ENCODE peak calls at places on chromosomes 7 and 10, in six cellular contexts. N is neural progenitor cell, K is GM23338, H is SK-N-SH, W is MM.1S, O is GM23248. C is an unnamed sample. For H3F3A, the result is how much of the 10 kb centered on the place peaks cover.

GRCh38 chr10:72257051-72257892 is 16.5 kb upstream of the DDIT4 start:
- DNase-seq in N (peak), K (no peak), H (no peak), W (peak), O (no peak), C (no peak)

GRCh38 chr7:159138508-159138907 is 6.2 kb downstream of the VIPR2 start:
- DNase-seq in N (no peak), K (no peak), H (no peak), W (no peak), O (no peak), C (no peak)

GRCh38 chr7:91310829-91311460 is 46.7 kb downstream of the FZD1 start:
- DNase-seq in N (peak), K (peak), H (no peak), W (no peak), O (peak), C (peak)

GRCh38 chr10:53573498-53573897 is 800.9 kb upstream of the MBL2 start:
- DNase-seq in N (no peak), K (no peak), H (no peak), W (no peak), O (no peak), C (no peak)

GRCh38 chr10:108327706-108328105 is 1163.2 kb upstream of the SORCS1 start:
- DNase-seq in N (no peak), K (no peak), H (no peak), W (no peak), O (peak), C (peak)

GRCh38 chr10:76649723-76650127 is 987.9 kb downstream of the KCNMA1 start:
- DNase-seq in N (no peak), K (no peak), H (no peak), W (no peak), O (peak), C (peak)

GRCh38 chr10:6194291-6194690 is 8.4 kb upstream of the PFKFB3 start:
- DNase-seq in N (no peak), K (no peak), H (no peak), W (no peak), O (no peak), C (no peak)

GRCh38 chr10:113842171-113842570 is 11.7 kb downstream of the DCLRE1A start:
- DNase-seq in N (no peak), K (no peak), H (no peak), W (no peak), O (no peak), C (no peak)

GRCh38 chr10:20948723-20949327 is 51.7 kb upstream of the NEBL start:
- DNase-seq in N (no peak), K (no peak), H (no peak), W (no peak), O (no peak), C (no peak)

GRCh38 chr7:151999337-152000090 is 26.0 kb upstream of the GALNT11 start:
- DNase-seq in N (no peak), K (no peak), H (no peak), W (no peak), O (peak), C (no peak)

GRCh38 chr10:122861724-122862161 is 16.1 kb upstream of the CUZD1 start:
- DNase-seq in N (no peak), K (no peak), H (no peak), W (no peak), O (peak), C (peak)

GRCh38 chr10:62626096-62626495 is 178.4 kb upstream of the ADO start:
- DNase-seq in N (no peak), K (no peak), H (no peak), W (no peak), O (no peak), C (no peak)

GRCh38 chr7:157693521-157694388 is 357.0 kb downstream of the DNAJB6 start:
- DNase-seq in N (peak), K (no peak), H (peak), W (no peak), O (no peak), C (no peak)

GRCh38 chr7:119572132-119572531 is 700.8 kb upstream of the KCND2 start:
- DNase-seq in N (no peak), K (no peak), H (no peak), W (no peak), O (peak), C (no peak)

GRCh38 chr7:26663905-26664673 is 200.3 kb downstream of the SKAP2 start:
- DNase-seq in N (no peak), K (no peak), H (no peak), W (no peak), O (peak), C (no peak)

GRCh38 chr10:115402690-115403089 is 309.5 kb downstream of the ATRNL1 start:
- DNase-seq in N (no peak), K (no peak), H (no peak), W (no peak), O (peak), C (peak)

GRCh38 chr10:25483999-25484398 is 309.2 kb downstream of the GPR158 start:
- DNase-seq in N (no peak), K (no peak), H (no peak), W (no peak), O (no peak), C (no peak)

GRCh38 chr10:32035038-32035437 is 21.2 kb downstream of the KIF5B start:
- DNase-seq in N (no peak), K (no peak), H (no peak), W (no peak), O (no peak), C (no peak)

GRCh38 chr10:32031920-32032319 is 24.3 kb downstream of the KIF5B start:
- DNase-seq in N (no peak), K (no peak), H (no peak), W (no peak), O (no peak), C (no peak)

GRCh38 chr10:32028710-32029109 is 27.5 kb downstream of the KIF5B start:
- DNase-seq in N (no peak), K (no peak), H (no peak), W (no peak), O (no peak), C (no peak)

GRCh38 chr10:32036922-32037321 is 19.3 kb downstream of the KIF5B start:
- DNase-seq in N (no peak), K (no peak), H (no peak), W (no peak), O (no peak), C (peak)

GRCh38 chr10:32033171-32033570 is 23.1 kb downstream of the KIF5B start:
- DNase-seq in N (no peak), K (peak), H (no peak), W (no peak), O (no peak), C (no peak)
- TF ChIP-seq EZH2phosphoT487 in N (no peak), K (no peak), H (no peak), W (no peak), O (no peak), C (no peak)

DNA sequence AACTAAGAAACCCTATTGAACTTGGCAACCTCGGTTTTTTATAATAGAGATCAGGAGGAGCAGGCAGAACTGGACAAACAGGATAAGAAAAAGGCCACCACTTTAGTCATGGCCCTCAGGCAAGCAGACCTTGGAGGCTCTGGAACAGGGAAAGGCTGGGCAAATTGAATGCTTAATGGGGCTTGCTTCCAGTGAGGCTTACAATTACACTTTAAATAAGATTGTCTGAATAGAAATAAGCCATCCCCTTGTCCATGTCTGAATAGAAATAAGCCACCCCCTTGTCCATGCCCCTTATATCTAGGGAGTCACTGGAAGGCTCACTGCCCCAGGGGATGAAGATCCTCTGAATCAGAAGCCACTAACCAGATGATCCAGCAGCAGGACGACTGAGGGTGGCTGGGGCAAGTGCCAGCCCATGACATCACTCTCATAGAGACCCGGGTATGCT is 40.6 kb downstream of the AKR1B15 start:
- DNase-seq in N (no peak), K (no peak), H (no peak), W (no peak), O (peak), C (peak)
- H3F3A ChIP-seq in N (under half), K (under half), H (under half), W (under half), O (under half), C (under half)

GRCh38 chr10:36494386-36494785 is 631.0 kb upstream of the ANKRD30A start:
- DNase-seq in N (no peak), K (no peak), H (no peak), W (no peak), O (peak), C (peak)

GRCh38 chr10:36492590-36493510 is 632.5 kb upstream of the ANKRD30A start:
- DNase-seq in N (no peak), K (no peak), H (no peak), W (no peak), O (peak), C (peak)

GRCh38 chr10:36496728-36497127 is 628.7 kb upstream of the ANKRD30A start:
- DNase-seq in N (no peak), K (no peak), H (no peak), W (no peak), O (no peak), C (peak)

GRCh38 chr10:36489928-36490279 is 635.5 kb upstream of the ANKRD30A start:
- DNase-seq in N (no peak), K (no peak), H (no peak), W (no peak), O (peak), C (peak)

DNA sequence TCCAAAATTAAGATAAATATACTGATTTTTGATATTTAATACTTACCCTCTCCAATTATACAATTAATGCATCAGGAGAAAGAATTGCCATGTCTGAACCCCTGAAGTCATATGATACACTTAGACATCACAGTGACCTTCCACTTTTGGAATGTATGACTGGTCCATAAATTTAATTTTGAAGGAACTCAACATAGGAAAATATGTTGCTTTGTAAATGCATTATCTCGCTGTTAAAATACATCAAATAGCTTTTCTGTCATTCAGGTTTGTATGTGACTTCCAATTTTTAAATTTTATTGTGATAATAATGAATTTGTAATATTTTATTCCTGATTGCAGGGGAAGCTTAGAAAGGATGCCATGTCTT is 631.9 kb upstream of the ANKRD30A start:
- DNase-seq in N (no peak), K (no peak), H (no peak), W (no peak), O (peak), C (peak)
- H3K4me3 ChIP-seq in N (no peak), K (no peak), H (no peak), W (no peak), O (no peak), C (peak)

GRCh38 chr7:65846008-65846570 is 26.8 kb upstream of the VKORC1L1 start:
- DNase-seq in N (no peak), K (no peak), H (no peak), W (no peak), O (no peak), C (no peak)
- TF ChIP-seq EZH2phosphoT487 in N (no peak), K (no peak), H (no peak), W (no peak), O (no peak), C (no peak)

C was measured in PC-3.